ENCODE peak calls at places on chromosome 17, in ten cellular contexts. One of them, this sample, is unnamed. For H3K27me3, the result is how much of the 10 kb centered on the place peaks cover.

GRCh38 chr17:13182450-13182849 is 164.6 kb upstream of the ELAC2 start:
- DNase-seq in uterus: no peak
- DNase-seq in K562: no peak
- DNase-seq in adrenal gland: no peak
- DNase-seq in right lobe of liver: no peak
- DNase-seq in body of pancreas: no peak
- DNase-seq in gastrocnemius medialis: no peak
- DNase-seq in sigmoid colon: no peak
- DNase-seq in ovary: no peak
- DNase-seq in stomach: no peak
- DNase-seq in this sample: no peak

GRCh38 chr17:81928497-81929252 is 1.1 kb upstream of the MAFG start:
- DNase-seq in uterus: no peak
- DNase-seq in K562: no peak
- DNase-seq in adrenal gland: no peak
- DNase-seq in right lobe of liver: peak
- DNase-seq in body of pancreas: no peak
- DNase-seq in gastrocnemius medialis: no peak
- DNase-seq in sigmoid colon: no peak
- DNase-seq in ovary: no peak
- DNase-seq in stomach: no peak
- DNase-seq in this sample: peak

GRCh38 chr17:76643553-76644148 is at the start of gene ST6GALNAC1:
- DNase-seq in uterus: no peak
- DNase-seq in K562: peak
- DNase-seq in adrenal gland: no peak
- DNase-seq in right lobe of liver: no peak
- DNase-seq in body of pancreas: no peak
- DNase-seq in gastrocnemius medialis: no peak
- DNase-seq in sigmoid colon: peak
- DNase-seq in ovary: no peak
- DNase-seq in stomach: peak
- DNase-seq in this sample: no peak

GRCh38 chr17:39071573-39071972 is 79.9 kb downstream of the PLXDC1 start:
- DNase-seq in uterus: no peak
- DNase-seq in K562: no peak
- DNase-seq in adrenal gland: no peak
- DNase-seq in right lobe of liver: no peak
- DNase-seq in body of pancreas: no peak
- DNase-seq in gastrocnemius medialis: no peak
- DNase-seq in sigmoid colon: no peak
- DNase-seq in ovary: no peak
- DNase-seq in stomach: no peak
- DNase-seq in this sample: no peak

GRCh38 chr17:74296548-74296936 is 22.5 kb downstream of the DNAI2 start:
- DNase-seq in uterus: peak
- DNase-seq in K562: peak
- DNase-seq in adrenal gland: peak
- DNase-seq in right lobe of liver: peak
- DNase-seq in body of pancreas: peak
- DNase-seq in gastrocnemius medialis: peak
- DNase-seq in sigmoid colon: peak
- DNase-seq in ovary: peak
- DNase-seq in stomach: peak
- DNase-seq in this sample: peak

GRCh38 chr17:2418572-2418971 is 17.7 kb upstream of the MNT start:
- DNase-seq in uterus: no peak
- DNase-seq in K562: no peak
- DNase-seq in adrenal gland: peak
- DNase-seq in right lobe of liver: no peak
- DNase-seq in body of pancreas: peak
- DNase-seq in gastrocnemius medialis: peak
- DNase-seq in sigmoid colon: peak
- DNase-seq in ovary: peak
- DNase-seq in stomach: no peak
- DNase-seq in this sample: peak

GRCh38 chr17:81494984-81495383 is 17.6 kb downstream of the ACTG1 start:
- DNase-seq in uterus: no peak
- DNase-seq in K562: no peak
- DNase-seq in adrenal gland: no peak
- DNase-seq in right lobe of liver: no peak
- DNase-seq in body of pancreas: no peak
- DNase-seq in gastrocnemius medialis: no peak
- DNase-seq in sigmoid colon: no peak
- DNase-seq in ovary: no peak
- DNase-seq in stomach: no peak
- DNase-seq in this sample: peak

GRCh38 chr17:1298616-1299015 is 19.2 kb downstream of the TRARG1 start:
- DNase-seq in uterus: no peak
- DNase-seq in K562: peak
- DNase-seq in adrenal gland: no peak
- DNase-seq in right lobe of liver: no peak
- DNase-seq in body of pancreas: no peak
- DNase-seq in gastrocnemius medialis: no peak
- DNase-seq in sigmoid colon: no peak
- DNase-seq in ovary: peak
- DNase-seq in stomach: no peak
- DNase-seq in this sample: peak

GRCh38 chr17:66250686-66251085 is 21.5 kb upstream of the APOH start:
- DNase-seq in uterus: no peak
- DNase-seq in K562: no peak
- DNase-seq in adrenal gland: no peak
- DNase-seq in right lobe of liver: no peak
- DNase-seq in body of pancreas: no peak
- DNase-seq in gastrocnemius medialis: no peak
- DNase-seq in sigmoid colon: no peak
- DNase-seq in ovary: no peak
- DNase-seq in stomach: no peak
- DNase-seq in this sample: no peak

GRCh38 chr17:66255527-66255971 is 26.3 kb upstream of the APOH start:
- DNase-seq in uterus: no peak
- DNase-seq in K562: no peak
- DNase-seq in adrenal gland: no peak
- DNase-seq in right lobe of liver: no peak
- DNase-seq in body of pancreas: no peak
- DNase-seq in gastrocnemius medialis: no peak
- DNase-seq in sigmoid colon: no peak
- DNase-seq in ovary: no peak
- DNase-seq in stomach: no peak
- DNase-seq in this sample: no peak

GRCh38 chr17:66260688-66261087 is 31.5 kb upstream of the APOH start:
- DNase-seq in uterus: no peak
- DNase-seq in K562: no peak
- DNase-seq in adrenal gland: no peak
- DNase-seq in right lobe of liver: no peak
- DNase-seq in body of pancreas: no peak
- DNase-seq in gastrocnemius medialis: no peak
- DNase-seq in sigmoid colon: no peak
- DNase-seq in ovary: no peak
- DNase-seq in stomach: no peak
- DNase-seq in this sample: peak

GRCh38 chr17:66260265-66260664 is 31.1 kb upstream of the APOH start:
- DNase-seq in uterus: no peak
- DNase-seq in K562: no peak
- DNase-seq in adrenal gland: no peak
- DNase-seq in right lobe of liver: no peak
- DNase-seq in body of pancreas: no peak
- DNase-seq in gastrocnemius medialis: no peak
- DNase-seq in sigmoid colon: no peak
- DNase-seq in ovary: no peak
- DNase-seq in stomach: no peak
- DNase-seq in this sample: no peak

GRCh38 chr17:66255112-66255511 is 25.9 kb upstream of the APOH start:
- DNase-seq in uterus: no peak
- DNase-seq in K562: peak
- DNase-seq in adrenal gland: peak
- DNase-seq in right lobe of liver: no peak
- DNase-seq in body of pancreas: peak
- DNase-seq in gastrocnemius medialis: no peak
- DNase-seq in sigmoid colon: no peak
- DNase-seq in ovary: no peak
- DNase-seq in stomach: no peak
- DNase-seq in this sample: peak
- TF ChIP-seq POLR2A in uterus: no peak
- TF ChIP-seq POLR2A in K562: no peak
- TF ChIP-seq POLR2A in adrenal gland: no peak
- TF ChIP-seq POLR2A in right lobe of liver: no peak
- TF ChIP-seq POLR2A in body of pancreas: no peak
- TF ChIP-seq POLR2A in gastrocnemius medialis: no peak
- TF ChIP-seq POLR2A in sigmoid colon: no peak
- TF ChIP-seq POLR2A in ovary: no peak
- TF ChIP-seq POLR2A in stomach: no peak
- TF ChIP-seq POLR2A in this sample: no peak

GRCh38 chr17:48544356-48545021 is 420 bp downstream of the HOXB2 start:
- DNase-seq in uterus: peak
- DNase-seq in K562: peak
- DNase-seq in adrenal gland: peak
- DNase-seq in right lobe of liver: peak
- DNase-seq in body of pancreas: peak
- DNase-seq in gastrocnemius medialis: peak
- DNase-seq in sigmoid colon: peak
- DNase-seq in ovary: peak
- DNase-seq in stomach: peak
- DNase-seq in this sample: peak

GRCh38 chr17:48546187-48546923 is 1.4 kb upstream of the HOXB2 start:
- DNase-seq in uterus: peak
- DNase-seq in K562: no peak
- DNase-seq in adrenal gland: no peak
- DNase-seq in right lobe of liver: no peak
- DNase-seq in body of pancreas: no peak
- DNase-seq in gastrocnemius medialis: no peak
- DNase-seq in sigmoid colon: peak
- DNase-seq in ovary: no peak
- DNase-seq in stomach: no peak
- DNase-seq in this sample: no peak

GRCh38 chr17:48543854-48544355 is 1.0 kb downstream of the HOXB2 start:
- DNase-seq in uterus: no peak
- DNase-seq in K562: no peak
- DNase-seq in adrenal gland: no peak
- DNase-seq in right lobe of liver: no peak
- DNase-seq in body of pancreas: no peak
- DNase-seq in gastrocnemius medialis: no peak
- DNase-seq in sigmoid colon: no peak
- DNase-seq in ovary: no peak
- DNase-seq in stomach: no peak
- DNase-seq in this sample: no peak

GRCh38 chr17:48545022-48545376 is at the start of gene HOXB2:
- DNase-seq in uterus: no peak
- DNase-seq in K562: peak
- DNase-seq in adrenal gland: no peak
- DNase-seq in right lobe of liver: no peak
- DNase-seq in body of pancreas: no peak
- DNase-seq in gastrocnemius medialis: no peak
- DNase-seq in sigmoid colon: no peak
- DNase-seq in ovary: no peak
- DNase-seq in stomach: no peak
- DNase-seq in this sample: no peak

GRCh38 chr17:48545539-48545938 is 630 bp upstream of the HOXB2 start:
- DNase-seq in uterus: no peak
- DNase-seq in K562: no peak
- DNase-seq in adrenal gland: no peak
- DNase-seq in right lobe of liver: no peak
- DNase-seq in body of pancreas: no peak
- DNase-seq in gastrocnemius medialis: no peak
- DNase-seq in sigmoid colon: peak
- DNase-seq in ovary: no peak
- DNase-seq in stomach: no peak
- DNase-seq in this sample: no peak
- H3K27me3 ChIP-seq in uterus: under half
- H3K27me3 ChIP-seq in K562: under half
- H3K27me3 ChIP-seq in adrenal gland: under half
- H3K27me3 ChIP-seq in right lobe of liver: under half
- H3K27me3 ChIP-seq in body of pancreas: under half
- H3K27me3 ChIP-seq in gastrocnemius medialis: under half
- H3K27me3 ChIP-seq in sigmoid colon: under half
- H3K27me3 ChIP-seq in ovary: under half
- H3K27me3 ChIP-seq in stomach: under half
- H3K27me3 ChIP-seq in this sample: half or more

GRCh38 chr17:32136856-32137255 is 5.4 kb upstream of the RHOT1 start:
- DNase-seq in uterus: no peak
- DNase-seq in K562: no peak
- DNase-seq in adrenal gland: no peak
- DNase-seq in right lobe of liver: no peak
- DNase-seq in body of pancreas: no peak
- DNase-seq in gastrocnemius medialis: no peak
- DNase-seq in sigmoid colon: no peak
- DNase-seq in ovary: no peak
- DNase-seq in stomach: no peak
- DNase-seq in this sample: no peak

GRCh38 chr17:32143525-32143865 is 1.2 kb downstream of the RHOT1 start:
- DNase-seq in uterus: no peak
- DNase-seq in K562: no peak
- DNase-seq in adrenal gland: no peak
- DNase-seq in right lobe of liver: no peak
- DNase-seq in body of pancreas: no peak
- DNase-seq in gastrocnemius medialis: no peak
- DNase-seq in sigmoid colon: no peak
- DNase-seq in ovary: no peak
- DNase-seq in stomach: no peak
- DNase-seq in this sample: no peak

GRCh38 chr17:32142857-32143524 is 689 bp downstream of the RHOT1 start:
- DNase-seq in uterus: no peak
- DNase-seq in K562: peak
- DNase-seq in adrenal gland: peak
- DNase-seq in right lobe of liver: peak
- DNase-seq in body of pancreas: peak
- DNase-seq in gastrocnemius medialis: peak
- DNase-seq in sigmoid colon: peak
- DNase-seq in ovary: no peak
- DNase-seq in stomach: peak
- DNase-seq in this sample: peak

GRCh38 chr17:32141690-32142037 is 638 bp upstream of the RHOT1 start:
- DNase-seq in uterus: no peak
- DNase-seq in K562: no peak
- DNase-seq in adrenal gland: no peak
- DNase-seq in right lobe of liver: no peak
- DNase-seq in body of pancreas: no peak
- DNase-seq in gastrocnemius medialis: no peak
- DNase-seq in sigmoid colon: no peak
- DNase-seq in ovary: no peak
- DNase-seq in stomach: no peak
- DNase-seq in this sample: no peak

DNA sequence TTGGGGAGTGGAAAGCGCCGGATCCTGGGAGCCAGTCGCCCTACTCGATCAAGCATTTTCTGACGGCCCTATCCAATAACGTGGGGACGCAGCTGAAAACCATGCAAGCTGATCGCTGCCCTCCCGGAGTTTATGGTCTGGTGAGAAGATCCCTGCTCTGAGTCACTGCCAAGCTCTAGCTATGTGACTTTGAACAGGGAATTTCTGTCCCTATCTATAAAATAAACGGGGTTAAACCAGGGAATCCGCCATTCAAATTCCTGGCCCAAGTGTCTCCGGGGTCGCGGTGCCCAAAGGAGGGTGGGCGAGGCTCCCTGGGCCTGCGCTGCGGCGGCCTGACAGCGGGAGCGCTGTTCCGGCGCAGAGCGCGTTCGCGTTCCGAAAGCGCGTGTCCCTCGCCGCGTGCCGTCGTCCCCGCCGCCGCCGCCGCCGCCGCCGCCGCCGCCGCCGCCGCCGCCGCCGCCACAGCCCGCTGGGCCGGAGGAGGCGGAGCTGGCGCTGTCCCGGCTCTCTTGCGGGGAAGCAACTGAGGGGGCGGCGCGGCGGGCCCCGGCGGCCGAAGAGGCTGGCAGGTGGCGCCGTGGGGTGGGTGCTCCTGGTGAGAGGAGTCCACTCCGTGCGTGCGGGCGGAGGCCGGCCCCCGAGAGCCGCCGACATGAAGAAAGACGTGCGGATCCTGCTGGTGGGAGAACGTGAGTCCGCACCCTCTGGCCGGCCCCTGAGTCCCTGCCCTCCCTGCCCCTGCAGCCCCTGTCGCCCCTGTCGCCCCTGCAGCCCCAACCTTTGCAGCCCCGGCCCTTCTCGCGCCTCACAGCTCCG is at the start of gene RHOT1:
- DNase-seq in uterus: peak
- DNase-seq in K562: peak
- DNase-seq in adrenal gland: peak
- DNase-seq in right lobe of liver: peak
- DNase-seq in body of pancreas: peak
- DNase-seq in gastrocnemius medialis: peak
- DNase-seq in sigmoid colon: peak
- DNase-seq in ovary: peak
- DNase-seq in stomach: peak
- DNase-seq in this sample: peak
- TF ChIP-seq POLR2A in uterus: peak
- TF ChIP-seq POLR2A in K562: peak
- TF ChIP-seq POLR2A in adrenal gland: no peak
- TF ChIP-seq POLR2A in right lobe of liver: peak
- TF ChIP-seq POLR2A in body of pancreas: peak
- TF ChIP-seq POLR2A in gastrocnemius medialis: peak
- TF ChIP-seq POLR2A in sigmoid colon: no peak
- TF ChIP-seq POLR2A in ovary: peak
- TF ChIP-seq POLR2A in stomach: no peak
- TF ChIP-seq POLR2A in this sample: peak

DNA sequence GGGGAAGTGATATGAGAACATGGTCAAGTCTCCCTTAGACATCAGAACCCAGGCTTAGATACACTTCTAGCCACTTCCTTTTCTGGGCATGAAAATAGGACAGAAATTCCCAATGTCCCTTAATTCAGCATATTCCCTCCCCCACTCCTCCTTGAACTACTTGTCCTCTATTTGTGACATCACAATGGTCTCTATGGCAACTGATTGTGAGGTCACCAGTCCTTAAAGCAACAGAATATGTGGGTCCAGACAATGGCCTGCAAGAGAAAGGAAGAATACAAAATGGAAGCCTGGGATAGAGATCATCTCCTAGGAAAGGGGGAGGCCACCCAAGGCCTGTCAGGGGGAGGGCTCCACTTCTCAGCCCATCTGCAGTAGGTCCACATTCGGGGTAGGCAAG is 6.7 kb upstream of the SEZ6 start:
- DNase-seq in uterus: no peak
- DNase-seq in K562: no peak
- DNase-seq in adrenal gland: no peak
- DNase-seq in right lobe of liver: no peak
- DNase-seq in body of pancreas: no peak
- DNase-seq in gastrocnemius medialis: no peak
- DNase-seq in sigmoid colon: no peak
- DNase-seq in ovary: no peak
- DNase-seq in stomach: no peak
- DNase-seq in this sample: no peak
- H3K27me3 ChIP-seq in uterus: under half
- H3K27me3 ChIP-seq in K562: under half
- H3K27me3 ChIP-seq in adrenal gland: under half
- H3K27me3 ChIP-seq in right lobe of liver: under half
- H3K27me3 ChIP-seq in body of pancreas: under half
- H3K27me3 ChIP-seq in gastrocnemius medialis: under half
- H3K27me3 ChIP-seq in sigmoid colon: under half
- H3K27me3 ChIP-seq in ovary: under half
- H3K27me3 ChIP-seq in stomach: under half
- H3K27me3 ChIP-seq in this sample: under half